ENCODE peak calls at places on chromosomes 7 and 10, in seven cellular contexts. F is activated CD4-positive, alpha-beta T cell treated with anti-CD3 and anti-CD28 coated beads, Interleukin-2, amount 10 ng/mL, durations not matched to agents 7 days and 5 days; L is upper lobe of right lung; V is Peyer's patch; N is NCI-H526 treated with DMSO at 0.1 percent for 48 hours; T is fibroblast of the conjunctiva; R is activated CD8-positive, alpha-beta memory T cell treated with anti-CD3 and anti-CD28 coated beads, Interleukin-2, amount 50 U/mL, for 4 hours. H is an unnamed sample.

GRCh38 chr7:130942211-130942964 is 208.4 kb upstream of the KLF14 start:
- DNase-seq in L (no peak), N (no peak), R (no peak), F (no peak), V (peak), T (peak), H (no peak)

GRCh38 chr7:21844742-21845141 is 101.0 kb downstream of the CDCA7L start:
- DNase-seq in L (no peak), N (no peak), T (no peak), F (no peak), R (no peak), V (no peak), H (no peak)

GRCh38 chr7:78020131-78020873 is 221.7 kb downstream of the PHTF2 start:
- DNase-seq in R (no peak), L (no peak), F (peak), N (peak), T (peak), V (peak), H (peak)

GRCh38 chr10:93461124-93461806 is 20.9 kb downstream of the MYOF start:
- DNase-seq in F (no peak), T (no peak), L (no peak), V (no peak), N (peak), R (no peak), H (no peak)

GRCh38 chr10:103685880-103686669 is 169.3 kb downstream of the SH3PXD2A start:
- DNase-seq in L (peak), N (peak), F (peak), T (peak), R (peak), V (peak), H (peak)

GRCh38 chr7:27933691-27934565 is 194.0 kb downstream of the TAX1BP1 start:
- DNase-seq in L (no peak), F (no peak), T (peak), V (no peak), R (no peak), N (no peak), H (no peak)

GRCh38 chr7:157570531-157571200 is 233.9 kb downstream of the DNAJB6 start:
- DNase-seq in R (no peak), L (no peak), N (no peak), F (no peak), T (no peak), V (no peak), H (no peak)

GRCh38 chr7:12833829-12834228 is 146.4 kb downstream of the ARL4A start:
- DNase-seq in L (no peak), N (no peak), V (no peak), F (no peak), R (no peak), T (no peak), H (no peak)

GRCh38 chr10:125871341-125871740 is 9.8 kb downstream of the DHX32 start:
- DNase-seq in V (no peak), L (no peak), F (no peak), T (no peak), R (no peak), N (no peak), H (no peak)

GRCh38 chr7:48875300-48875916 is 48.9 kb upstream of the CDC14C start:
- DNase-seq in F (peak), N (peak), T (no peak), V (no peak), R (no peak), L (peak), H (no peak)

GRCh38 chr10:32055478-32056135 is 618 bp downstream of the KIF5B start:
- DNase-seq in V (peak), L (peak), N (peak), R (peak), F (peak), T (no peak), H (peak)

GRCh38 chr10:24618401-24618800 is 105.3 kb downstream of the ARHGAP21 start:
- DNase-seq in T (no peak), R (no peak), F (no peak), L (no peak), N (no peak), V (no peak), H (no peak)

GRCh38 chr10:11631890-11632587 is 20.6 kb upstream of the USP6NL start:
- DNase-seq in F (peak), T (no peak), N (no peak), V (peak), L (no peak), R (no peak), H (no peak)

GRCh38 chr7:135856356-135857144 is 107.9 kb upstream of the FAM180A start:
- DNase-seq in F (no peak), L (no peak), V (no peak), R (no peak), N (no peak), T (no peak), H (no peak)

GRCh38 chr10:117540640-117541404 is 1.7 kb upstream of the EMX2 start:
- DNase-seq in L (no peak), V (no peak), T (no peak), F (no peak), R (no peak), N (no peak), H (no peak)

GRCh38 chr10:29951441-29951931 is 107.9 kb downstream of the JCAD start:
- DNase-seq in T (no peak), R (no peak), F (no peak), V (no peak), N (no peak), L (no peak), H (no peak)

GRCh38 chr7:55021951-55022617 is 3.3 kb downstream of the EGFR start:
- DNase-seq in V (no peak), N (no peak), F (no peak), R (no peak), T (no peak), L (no peak), H (no peak)

GRCh38 chr10:73058057-73058591 is 38.5 kb downstream of the P4HA1 start:
- DNase-seq in N (no peak), V (no peak), L (no peak), T (no peak), F (no peak), R (no peak), H (no peak)

GRCh38 chr7:139573871-139574270 is 50.4 kb downstream of the CLEC2L start:
- DNase-seq in V (no peak), F (no peak), R (no peak), N (no peak), T (no peak), L (no peak), H (no peak)

GRCh38 chr7:97450516-97450915 is 281.4 kb upstream of the TAC1 start:
- DNase-seq in F (no peak), T (no peak), L (no peak), N (no peak), V (no peak), R (no peak), H (no peak)

GRCh38 chr10:44468965-44469364 is 84.1 kb upstream of the CXCL12 start:
- DNase-seq in V (no peak), L (no peak), N (no peak), R (no peak), T (no peak), F (no peak), H (no peak)

GRCh38 chr7:102061981-102062390 is 224.7 kb upstream of the SH2B2 start:
- DNase-seq in F (no peak), V (no peak), T (no peak), R (no peak), L (peak), N (peak), H (no peak)

GRCh38 chr10:80996615-80997193 is 459.0 kb downstream of the SH2D4B start:
- DNase-seq in F (no peak), T (no peak), V (no peak), L (no peak), N (no peak), R (no peak), H (no peak)

GRCh38 chr7:110676785-110677184 is 414.1 kb upstream of the LRRN3 start:
- DNase-seq in T (no peak), F (no peak), R (no peak), V (no peak), L (no peak), N (no peak), H (no peak)

GRCh38 chr7:159112136-159113011 is 32.3 kb downstream of the VIPR2 start:
- DNase-seq in N (no peak), T (no peak), R (no peak), F (no peak), L (peak), V (peak), H (no peak)

GRCh38 chr10:133030126-133030525 is 57.6 kb upstream of the ADGRA1 start:
- DNase-seq in R (no peak), N (no peak), T (no peak), L (no peak), F (no peak), V (no peak), H (no peak)

GRCh38 chr7:18864967-18865366 is 252.5 kb downstream of the TWIST1 start:
- DNase-seq in V (no peak), F (no peak), L (no peak), T (no peak), N (no peak), R (no peak), H (no peak)

H was measured in caudate nucleus.